ENCODE peak calls at places on chromosome 21, in four cellular contexts. One of them, this sample, is unnamed. For H3K4me1, the result is how much of the 10 kb centered on the place peaks cover.

GRCh38 chr21:43353282-43354010 is 73.5 kb downstream of the SIK1 start:
- DNase-seq in suprapubic skin: no peak
- DNase-seq in right lobe of liver: no peak
- DNase-seq in Peyer's patch: no peak
- DNase-seq in this sample: no peak

GRCh38 chr21:45998871-45999580 is 17.5 kb downstream of the COL6A1 start:
- DNase-seq in suprapubic skin: peak
- DNase-seq in right lobe of liver: no peak
- DNase-seq in Peyer's patch: peak
- DNase-seq in this sample: no peak

GRCh38 chr21:44425307-44425894 is 29.9 kb upstream of the LRRC3 start:
- DNase-seq in suprapubic skin: peak
- DNase-seq in Peyer's patch: no peak
- DNase-seq in right lobe of liver: peak
- DNase-seq in this sample: no peak

GRCh38 chr21:42586406-42586805 is 67.0 kb upstream of the PDE9A start:
- DNase-seq in right lobe of liver: no peak
- DNase-seq in Peyer's patch: peak
- DNase-seq in suprapubic skin: peak
- DNase-seq in this sample: no peak

GRCh38 chr21:29072873-29073221 is 601 bp downstream of the CCT8 start:
- DNase-seq in Peyer's patch: no peak
- DNase-seq in right lobe of liver: no peak
- DNase-seq in suprapubic skin: no peak
- DNase-seq in this sample: no peak

GRCh38 chr21:42169758-42170157 is 49.2 kb upstream of the ABCG1 start:
- DNase-seq in suprapubic skin: no peak
- DNase-seq in right lobe of liver: no peak
- DNase-seq in Peyer's patch: peak
- DNase-seq in this sample: no peak

GRCh38 chr21:41678016-41678935 is 88.6 kb downstream of the RIPK4 start:
- DNase-seq in Peyer's patch: peak
- DNase-seq in right lobe of liver: no peak
- DNase-seq in suprapubic skin: no peak
- DNase-seq in this sample: no peak

GRCh38 chr21:44432841-44433790 is 22.2 kb upstream of the LRRC3 start:
- DNase-seq in suprapubic skin: peak
- DNase-seq in Peyer's patch: peak
- DNase-seq in right lobe of liver: peak
- DNase-seq in this sample: no peak

GRCh38 chr21:24160528-24160927 is 1446.8 kb downstream of the MRPL39 start:
- DNase-seq in right lobe of liver: no peak
- DNase-seq in suprapubic skin: no peak
- DNase-seq in Peyer's patch: no peak
- DNase-seq in this sample: no peak

GRCh38 chr21:30014883-30015282 is 75.1 kb upstream of the GRIK1 start:
- DNase-seq in suprapubic skin: no peak
- DNase-seq in right lobe of liver: no peak
- DNase-seq in Peyer's patch: no peak
- DNase-seq in this sample: no peak

GRCh38 chr21:14533555-14534400 is 12.3 kb downstream of the SAMSN1 start:
- DNase-seq in right lobe of liver: no peak
- DNase-seq in Peyer's patch: no peak
- DNase-seq in suprapubic skin: no peak
- DNase-seq in this sample: peak

GRCh38 chr21:36330904-36331303 is 10.9 kb downstream of the MORC3 start:
- DNase-seq in right lobe of liver: no peak
- DNase-seq in Peyer's patch: peak
- DNase-seq in suprapubic skin: no peak
- DNase-seq in this sample: peak

GRCh38 chr21:41066086-41066938 is 101.6 kb upstream of the BACE2 start:
- DNase-seq in suprapubic skin: no peak
- DNase-seq in Peyer's patch: no peak
- DNase-seq in right lobe of liver: no peak
- DNase-seq in this sample: no peak

GRCh38 chr21:44710294-44710665 is 1.1 kb downstream of the TSPEAR start:
- DNase-seq in Peyer's patch: no peak
- DNase-seq in right lobe of liver: no peak
- DNase-seq in suprapubic skin: peak
- DNase-seq in this sample: no peak

GRCh38 chr21:45599146-45599581 is 44.4 kb upstream of the PCBP3 start:
- DNase-seq in suprapubic skin: peak
- DNase-seq in right lobe of liver: peak
- DNase-seq in Peyer's patch: peak
- DNase-seq in this sample: no peak

GRCh38 chr21:42112857-42113256 is 41.7 kb downstream of the UMODL1 start:
- DNase-seq in Peyer's patch: no peak
- DNase-seq in right lobe of liver: no peak
- DNase-seq in suprapubic skin: no peak
- DNase-seq in this sample: no peak

GRCh38 chr21:42193721-42194120 is 25.2 kb upstream of the ABCG1 start:
- DNase-seq in right lobe of liver: no peak
- DNase-seq in Peyer's patch: no peak
- DNase-seq in suprapubic skin: no peak
- DNase-seq in this sample: no peak

GRCh38 chr21:42677339-42678117 is 24.1 kb downstream of the PDE9A start:
- DNase-seq in suprapubic skin: no peak
- DNase-seq in right lobe of liver: peak
- DNase-seq in Peyer's patch: no peak
- DNase-seq in this sample: no peak

GRCh38 chr21:25558123-25558522 is 49.2 kb downstream of the MRPL39 start:
- DNase-seq in right lobe of liver: no peak
- DNase-seq in Peyer's patch: no peak
- DNase-seq in suprapubic skin: no peak
- DNase-seq in this sample: no peak

GRCh38 chr21:41651830-41652229 is 115.0 kb downstream of the RIPK4 start:
- DNase-seq in Peyer's patch: no peak
- DNase-seq in right lobe of liver: no peak
- DNase-seq in suprapubic skin: peak
- DNase-seq in this sample: no peak

GRCh38 chr21:41425954-41426655 is at the start of gene MX1:
- DNase-seq in Peyer's patch: peak
- DNase-seq in suprapubic skin: peak
- DNase-seq in right lobe of liver: peak
- DNase-seq in this sample: peak

GRCh38 chr21:37435719-37436118 is 69.1 kb downstream of the DYRK1A start:
- DNase-seq in Peyer's patch: no peak
- DNase-seq in suprapubic skin: no peak
- DNase-seq in right lobe of liver: no peak
- DNase-seq in this sample: no peak

GRCh38 chr21:14737922-14738321 is 191.8 kb upstream of the SAMSN1 start:
- DNase-seq in right lobe of liver: no peak
- DNase-seq in suprapubic skin: no peak
- DNase-seq in Peyer's patch: peak
- DNase-seq in this sample: peak

GRCh38 chr21:24197956-24198355 is 1409.3 kb downstream of the MRPL39 start:
- DNase-seq in Peyer's patch: no peak
- DNase-seq in right lobe of liver: no peak
- DNase-seq in suprapubic skin: no peak
- DNase-seq in this sample: no peak

GRCh38 chr21:42135386-42136040 is 64.4 kb downstream of the UMODL1 start:
- DNase-seq in Peyer's patch: no peak
- DNase-seq in suprapubic skin: no peak
- DNase-seq in right lobe of liver: peak
- DNase-seq in this sample: no peak

GRCh38 chr21:45726438-45726837 is 82.9 kb downstream of the PCBP3 start:
- DNase-seq in suprapubic skin: no peak
- DNase-seq in right lobe of liver: no peak
- DNase-seq in Peyer's patch: no peak
- DNase-seq in this sample: no peak

GRCh38 chr21:29265690-29266479 is 32.8 kb upstream of the BACH1 start:
- DNase-seq in suprapubic skin: no peak
- DNase-seq in Peyer's patch: no peak
- DNase-seq in right lobe of liver: no peak
- DNase-seq in this sample: no peak

GRCh38 chr21:44306926-44307687 is 7.3 kb downstream of the PFKL start:
- DNase-seq in suprapubic skin: no peak
- DNase-seq in Peyer's patch: no peak
- DNase-seq in right lobe of liver: no peak
- DNase-seq in this sample: no peak

GRCh38 chr21:36171741-36172331 is 15.2 kb downstream of the DOP1B start:
- DNase-seq in suprapubic skin: no peak
- DNase-seq in right lobe of liver: no peak
- DNase-seq in Peyer's patch: no peak
- DNase-seq in this sample: no peak

GRCh38 chr21:44966135-44967081 is 26.6 kb downstream of the SLX9 start:
- DNase-seq in suprapubic skin: no peak
- DNase-seq in Peyer's patch: no peak
- DNase-seq in right lobe of liver: no peak
- DNase-seq in this sample: no peak

GRCh38 chr21:44466351-44466954 is 11.1 kb downstream of the LRRC3 start:
- DNase-seq in Peyer's patch: peak
- DNase-seq in right lobe of liver: no peak
- DNase-seq in suprapubic skin: peak
- DNase-seq in this sample: no peak

GRCh38 chr21:45386728-45387371 is 18.1 kb upstream of the COL18A1 start:
- DNase-seq in suprapubic skin: no peak
- DNase-seq in right lobe of liver: peak
- DNase-seq in Peyer's patch: no peak
- DNase-seq in this sample: no peak

GRCh38 chr21:41766051-41766882 is 585 bp downstream of the RIPK4 start:
- DNase-seq in Peyer's patch: no peak
- DNase-seq in right lobe of liver: no peak
- DNase-seq in suprapubic skin: no peak
- DNase-seq in this sample: no peak

GRCh38 chr21:28633803-28634572 is 358.7 kb downstream of the LTN1 start:
- DNase-seq in suprapubic skin: no peak
- DNase-seq in right lobe of liver: no peak
- DNase-seq in Peyer's patch: no peak
- DNase-seq in this sample: no peak

GRCh38 chr21:14259669-14260458 is 43.9 kb downstream of the RBM11 start:
- DNase-seq in Peyer's patch: no peak
- DNase-seq in suprapubic skin: no peak
- DNase-seq in right lobe of liver: no peak
- DNase-seq in this sample: peak

GRCh38 chr21:46322351-46323226 is 1.1 kb downstream of the C21orf58 start:
- DNase-seq in suprapubic skin: no peak
- DNase-seq in right lobe of liver: peak
- DNase-seq in Peyer's patch: no peak
- DNase-seq in this sample: no peak

GRCh38 chr21:45135868-45136267 is 61.5 kb downstream of the ADARB1 start:
- DNase-seq in right lobe of liver: no peak
- DNase-seq in suprapubic skin: no peak
- DNase-seq in Peyer's patch: no peak
- DNase-seq in this sample: no peak

GRCh38 chr21:42253466-42253865 is 34.5 kb downstream of the ABCG1 start:
- DNase-seq in right lobe of liver: peak
- DNase-seq in suprapubic skin: no peak
- DNase-seq in Peyer's patch: no peak
- DNase-seq in this sample: no peak

GRCh38 chr21:44295163-44295601 is 4.7 kb upstream of the PFKL start:
- DNase-seq in right lobe of liver: no peak
- DNase-seq in Peyer's patch: no peak
- DNase-seq in suprapubic skin: no peak
- DNase-seq in this sample: peak

GRCh38 chr21:31727181-31727580 is 4.7 kb downstream of the SCAF4 start:
- DNase-seq in suprapubic skin: no peak
- DNase-seq in right lobe of liver: no peak
- DNase-seq in Peyer's patch: no peak
- DNase-seq in this sample: no peak
- H3K4me1 ChIP-seq in suprapubic skin: under half
- H3K4me1 ChIP-seq in right lobe of liver: under half
- H3K4me1 ChIP-seq in Peyer's patch: under half
- H3K4me1 ChIP-seq in this sample: half or more

GRCh38 chr21:15788847-15789548 is 59.2 kb downstream of the USP25 start:
- DNase-seq in Peyer's patch: no peak
- DNase-seq in right lobe of liver: no peak
- DNase-seq in suprapubic skin: no peak
- DNase-seq in this sample: no peak
- H3K4me3 ChIP-seq in Peyer's patch: no peak
- H3K4me3 ChIP-seq in right lobe of liver: no peak
- H3K4me3 ChIP-seq in suprapubic skin: no peak
- H3K4me3 ChIP-seq in this sample: no peak

DNA sequence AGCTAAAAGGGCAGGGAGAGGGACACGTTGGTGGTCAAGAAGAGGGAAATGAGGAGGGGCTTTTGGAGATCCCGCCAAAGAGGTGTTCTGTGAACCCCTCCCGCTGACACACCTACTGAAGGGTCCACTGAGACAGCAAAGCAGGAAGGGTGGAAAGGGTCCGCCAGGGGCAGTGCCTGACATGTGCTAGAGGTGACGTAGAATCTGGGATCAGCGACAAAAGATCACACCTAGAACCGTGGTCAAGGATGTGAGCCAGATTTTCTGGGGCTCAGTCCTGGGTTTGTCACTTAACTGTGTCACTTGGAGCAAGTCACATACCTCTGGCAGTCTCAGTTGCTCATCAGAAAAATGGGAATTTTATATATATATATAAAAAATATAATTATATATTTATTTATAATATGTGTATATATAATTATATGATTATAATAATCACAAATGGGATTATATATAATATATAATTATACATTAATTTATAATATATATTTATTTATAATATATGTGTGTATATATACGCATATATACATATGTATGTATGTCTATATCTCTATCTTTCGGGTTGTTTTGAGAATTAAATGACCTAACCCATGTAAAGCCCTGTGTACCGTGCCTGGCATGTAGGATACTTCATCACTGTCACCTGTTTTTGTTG is 34.9 kb upstream of the ATP5PO start:
- DNase-seq in Peyer's patch: no peak
- DNase-seq in suprapubic skin: no peak
- DNase-seq in right lobe of liver: no peak
- DNase-seq in this sample: no peak
- H3K4me1 ChIP-seq in Peyer's patch: under half
- H3K4me1 ChIP-seq in suprapubic skin: under half
- H3K4me1 ChIP-seq in right lobe of liver: under half
- H3K4me1 ChIP-seq in this sample: half or more

GRCh38 chr21:33286600-33287456 is 20.7 kb downstream of the IL10RB start:
- DNase-seq in Peyer's patch: no peak
- DNase-seq in right lobe of liver: no peak
- DNase-seq in suprapubic skin: no peak
- DNase-seq in this sample: no peak
- H3K4me3 ChIP-seq in Peyer's patch: no peak
- H3K4me3 ChIP-seq in right lobe of liver: no peak
- H3K4me3 ChIP-seq in suprapubic skin: no peak
- H3K4me3 ChIP-seq in this sample: no peak

This sample was measured in CD4-positive, alpha-beta memory T cell.